ENCODE peak calls at places on chromosome 15, in nine cellular contexts. A is NCI-H510A treated with DMSO at 0.1 percent for 48 hours; Y is mammary epithelial cell; H is activated CD8-positive, alpha-beta memory T cell treated with anti-CD3 and anti-CD28 coated beads for 48 hours; T is AG04449; S is MCF 10A; F is GM06990; I is COR-L47; M is H54. X is an unnamed sample.

GRCh38 chr15:31591908-31592307 is 265.3 kb downstream of the KLF13 start:
- DNase-seq in A (no peak), Y (no peak), H (no peak), T (no peak), S (no peak), F (no peak), I (no peak), M (no peak), X (no peak)

GRCh38 chr15:95647878-95648277 is 682.6 kb upstream of the NR2F2 start:
- DNase-seq in A (no peak), Y (no peak), H (no peak), T (no peak), S (no peak), F (no peak), I (no peak), M (no peak), X (no peak)

GRCh38 chr15:31273258-31273941 is 53.2 kb upstream of the KLF13 start:
- DNase-seq in A (no peak), Y (no peak), H (no peak), T (no peak), S (no peak), F (no peak), I (no peak), M (no peak), X (no peak)

GRCh38 chr15:50247819-50248650 is 17.5 kb downstream of the HDC start:
- DNase-seq in A (no peak), Y (peak), H (no peak), T (no peak), S (no peak), F (no peak), I (no peak), M (no peak), X (no peak)

GRCh38 chr15:60972866-60973265 is 256.2 kb downstream of the RORA start:
- DNase-seq in A (no peak), Y (peak), H (no peak), T (peak), S (peak), F (no peak), I (no peak), M (no peak), X (no peak)

GRCh38 chr15:44471885-44472284 is 44.5 kb downstream of the CTDSPL2 start:
- DNase-seq in A (no peak), Y (no peak), H (no peak), T (no peak), S (no peak), F (no peak), I (no peak), M (no peak), X (no peak)

GRCh38 chr15:52567886-52568568 is 803 bp downstream of the ARPP19 start:
- DNase-seq in A (no peak), Y (peak), H (no peak), T (no peak), S (peak), F (no peak), I (peak), M (peak), X (no peak)

GRCh38 chr15:81337713-81338157 is 13.8 kb upstream of the STARD5 start:
- DNase-seq in A (no peak), Y (no peak), H (no peak), T (no peak), S (no peak), F (no peak), I (no peak), M (no peak), X (peak)

GRCh38 chr15:90913398-90913944 is 10.4 kb downstream of the MAN2A2 start:
- DNase-seq in A (no peak), Y (no peak), H (no peak), T (no peak), S (no peak), F (no peak), I (no peak), M (no peak), X (no peak)

GRCh38 chr15:66269326-66270090 is 16.0 kb upstream of the MEGF11 start:
- DNase-seq in A (peak), Y (peak), H (no peak), T (no peak), S (peak), F (no peak), I (no peak), M (no peak), X (peak)

GRCh38 chr15:99320374-99321215 is 69.3 kb downstream of the LRRC28 start:
- DNase-seq in A (no peak), Y (peak), H (no peak), T (no peak), S (peak), F (no peak), I (no peak), M (no peak), X (no peak)

GRCh38 chr15:32020158-32020557 is 10.2 kb upstream of the CHRNA7 start:
- DNase-seq in A (no peak), Y (no peak), H (no peak), T (no peak), S (no peak), F (no peak), I (no peak), M (no peak), X (peak)

X was measured in LNCaP clone FGC.